ENCODE peak calls at places on chromosomes 2 and 18, in six cellular contexts. E is GM18507, V is kidney epithelial cell, B is retina, U is ecto neural progenitor cell, S is epithelial cell of esophagus. F is an unnamed sample.

GRCh38 chr2:119460076-119460475 is 28.4 kb downstream of the TMEM37 start:
- DNase-seq in E (no peak), B (no peak), S (peak), V (no peak), U (no peak), F (no peak)

GRCh38 chr2:228065686-228066085 is 115.8 kb downstream of the SPHKAP start:
- DNase-seq in V (no peak), B (no peak), E (no peak), S (peak), U (no peak), F (no peak)

GRCh38 chr2:182043021-182043420 is 57.4 kb downstream of the PPP1R1C start:
- DNase-seq in E (no peak), B (no peak), U (no peak), V (no peak), S (no peak), F (no peak)

GRCh38 chr2:96923810-96924774 is 54.2 kb upstream of the SEMA4C start:
- DNase-seq in B (peak), S (no peak), V (no peak), U (no peak), E (no peak), F (no peak)

GRCh38 chr2:207121784-207122183 is 44.0 kb downstream of the KLF7 start:
- DNase-seq in B (no peak), V (no peak), U (no peak), S (peak), E (no peak), F (peak)

GRCh38 chr2:5915926-5916325 is 223.7 kb downstream of the SOX11 start:
- DNase-seq in E (no peak), U (peak), S (peak), B (peak), V (no peak), F (no peak)

GRCh38 chr2:101124684-101125366 is 26.4 kb downstream of the TBC1D8 start:
- DNase-seq in V (peak), E (no peak), B (no peak), S (peak), U (no peak), F (peak)

GRCh38 chr2:7450188-7451156 is 533.3 kb downstream of the RNF144A start:
- DNase-seq in B (no peak), E (no peak), S (no peak), U (no peak), V (no peak), F (no peak)

GRCh38 chr18:54961868-54962267 is 2.6 kb upstream of the CCDC68 start:
- DNase-seq in U (no peak), V (no peak), S (no peak), B (no peak), E (no peak), F (no peak)

GRCh38 chr18:36297419-36298112 is at the start of gene FHOD3:
- DNase-seq in B (peak), V (no peak), E (no peak), U (peak), S (peak), F (peak)

GRCh38 chr2:53490659-53491058 is 276.9 kb upstream of the CHAC2 start:
- DNase-seq in E (no peak), V (peak), U (peak), S (peak), B (peak), F (peak)

GRCh38 chr2:172280820-172281454 is 146.4 kb upstream of the ITGA6 start:
- DNase-seq in S (no peak), U (no peak), B (no peak), E (no peak), V (no peak), F (no peak)

GRCh38 chr18:51666717-51667320 is 469.3 kb upstream of the MEX3C start:
- DNase-seq in B (peak), S (peak), E (no peak), V (no peak), U (no peak), F (no peak)

GRCh38 chr18:7885763-7886295 is 318.7 kb downstream of the PTPRM start:
- DNase-seq in B (no peak), S (no peak), E (no peak), V (no peak), U (no peak), F (no peak)

GRCh38 chr18:12031836-12032235 is 50.5 kb downstream of the IMPA2 start:
- DNase-seq in U (no peak), V (no peak), B (no peak), E (no peak), S (peak), F (no peak)

GRCh38 chr18:28725876-28726275 is 548.9 kb upstream of the CDH2 start:
- DNase-seq in V (no peak), E (no peak), B (no peak), U (no peak), S (peak), F (no peak)

GRCh38 chr2:11566383-11566782 is 32.5 kb downstream of the GREB1 start:
- DNase-seq in E (no peak), B (no peak), V (no peak), S (no peak), U (no peak), F (no peak)

GRCh38 chr2:54945401-54946219 is 104.6 kb downstream of the RTN4 start:
- DNase-seq in B (no peak), U (no peak), V (no peak), S (peak), E (no peak), F (no peak)

F was measured in kidney glomerular epithelial cell.